ENCODE peak calls at places on chromosomes 6 and 20, in six cellular contexts. K is upper lobe of left lung, D is H1, M is sigmoid colon, A is GM12878, U is HepG2. B is an unnamed sample.

GRCh38 chr6:150016324-150017185 is 8.8 kb downstream of the RAET1L start:
- DNase-seq in K (no peak), D (no peak), M (no peak), A (no peak), U (peak), B (peak)

GRCh38 chr6:53829698-53830221 is 35.0 kb downstream of the LRRC1 start:
- DNase-seq in K (no peak), D (no peak), M (no peak), A (no peak), U (peak), B (peak)

GRCh38 chr6:52530351-52530750 is 46.5 kb downstream of the TRAM2 start:
- DNase-seq in K (no peak), D (no peak), M (no peak), A (no peak), U (no peak), B (no peak)

GRCh38 chr6:43093361-43094289 is 17.5 kb downstream of the PTK7 start:
- DNase-seq in K (no peak), D (no peak), M (peak), A (no peak), U (peak), B (peak)

GRCh38 chr6:22248513-22249308 is 48.1 kb downstream of the PRL start:
- DNase-seq in K (no peak), D (no peak), M (no peak), A (no peak), U (peak), B (no peak)

GRCh38 chr6:138289739-138290138 is 71.4 kb upstream of the PBOV1 start:
- DNase-seq in K (no peak), D (no peak), M (no peak), A (no peak), U (peak), B (no peak)

GRCh38 chr20:1818895-1819294 is 76.3 kb upstream of the SIRPA start:
- DNase-seq in K (no peak), D (no peak), M (no peak), A (no peak), U (no peak), B (no peak)

GRCh38 chr6:81937296-81937937 is 184.9 kb upstream of the TENT5A start:
- DNase-seq in K (no peak), D (no peak), M (no peak), A (no peak), U (peak), B (no peak)

GRCh38 chr20:53050338-53050737 is 78.2 kb downstream of the TSHZ2 start:
- DNase-seq in K (no peak), D (no peak), M (no peak), A (no peak), U (no peak), B (no peak)

GRCh38 chr6:168229368-168229752 is 90.2 kb downstream of the DACT2 start:
- DNase-seq in K (peak), D (no peak), M (no peak), A (no peak), U (no peak), B (no peak)

GRCh38 chr20:18657575-18657974 is 69.7 kb downstream of the DTD1 start:
- DNase-seq in K (no peak), D (no peak), M (no peak), A (no peak), U (no peak), B (no peak)

GRCh38 chr6:170101281-170102035 is 189.4 kb downstream of the DLL1 start:
- DNase-seq in K (peak), D (no peak), M (peak), A (no peak), U (no peak), B (peak)

GRCh38 chr20:62367483-62368302 is 581 bp upstream of the LAMA5 start:
- DNase-seq in K (peak), D (no peak), M (peak), A (no peak), U (peak), B (peak)

GRCh38 chr6:133467982-133468380 is 226.8 kb downstream of the EYA4 start:
- DNase-seq in K (no peak), D (no peak), M (no peak), A (no peak), U (no peak), B (no peak)

GRCh38 chr20:32670773-32671455 is 2.8 kb downstream of the C20orf203 start:
- DNase-seq in K (no peak), D (no peak), M (no peak), A (peak), U (no peak), B (no peak)

GRCh38 chr6:16633961-16634360 is 127.3 kb downstream of the ATXN1 start:
- DNase-seq in K (no peak), D (no peak), M (no peak), A (no peak), U (no peak), B (no peak)

GRCh38 chr6:45984347-45984746 is 31.3 kb downstream of the CLIC5 start:
- DNase-seq in K (no peak), D (no peak), M (no peak), A (no peak), U (no peak), B (no peak)

GRCh38 chr6:3162565-3163247 is 5.4 kb upstream of the TUBB2A start:
- DNase-seq in K (peak), D (no peak), M (peak), A (no peak), U (peak), B (peak)

GRCh38 chr6:158060447-158061360 is 79.0 kb downstream of the SYNJ2 start:
- DNase-seq in K (peak), D (no peak), M (peak), A (no peak), U (no peak), B (peak)
- TF ChIP-seq POLR2AphosphoS5 in K (no peak), D (no peak), M (no peak), A (no peak), U (no peak), B (peak)

DNA sequence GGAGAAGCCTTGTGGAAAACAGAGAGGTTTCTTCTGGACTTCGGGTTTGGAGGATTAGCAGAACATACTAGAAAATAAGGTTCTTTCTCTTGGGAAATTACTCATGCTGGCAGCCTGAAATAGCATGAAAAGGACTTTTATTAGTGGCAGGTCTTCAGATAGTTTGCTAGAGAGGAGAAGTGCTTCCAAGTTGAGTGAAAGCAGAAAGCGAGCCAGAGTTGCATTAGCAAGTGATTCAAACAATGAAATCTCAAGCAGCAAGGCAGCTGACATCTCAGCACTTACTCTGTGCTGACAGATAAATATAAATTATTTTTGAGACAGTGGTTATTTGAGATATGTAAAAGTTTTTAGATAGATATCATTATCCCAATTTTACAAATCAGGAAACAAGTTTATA is 91.9 kb downstream of the PLCB4 start:
- DNase-seq in K (no peak), D (no peak), M (no peak), A (no peak), U (no peak), B (no peak)
- TF ChIP-seq EP300 in K (no peak), D (no peak), M (no peak), A (no peak), U (no peak), B (no peak)

GRCh38 chr6:109290143-109290931 is 91.9 kb downstream of the CD164 start:
- DNase-seq in K (peak), D (no peak), M (no peak), A (no peak), U (no peak), B (no peak)

GRCh38 chr6:109295109-109295765 is 87.0 kb downstream of the CD164 start:
- DNase-seq in K (no peak), D (no peak), M (no peak), A (no peak), U (peak), B (no peak)

GRCh38 chr6:109292983-109293586 is 89.2 kb downstream of the CD164 start:
- DNase-seq in K (no peak), D (no peak), M (no peak), A (no peak), U (no peak), B (no peak)

GRCh38 chr6:109292420-109292819 is 89.8 kb downstream of the CD164 start:
- DNase-seq in K (no peak), D (no peak), M (no peak), A (no peak), U (no peak), B (peak)

DNA sequence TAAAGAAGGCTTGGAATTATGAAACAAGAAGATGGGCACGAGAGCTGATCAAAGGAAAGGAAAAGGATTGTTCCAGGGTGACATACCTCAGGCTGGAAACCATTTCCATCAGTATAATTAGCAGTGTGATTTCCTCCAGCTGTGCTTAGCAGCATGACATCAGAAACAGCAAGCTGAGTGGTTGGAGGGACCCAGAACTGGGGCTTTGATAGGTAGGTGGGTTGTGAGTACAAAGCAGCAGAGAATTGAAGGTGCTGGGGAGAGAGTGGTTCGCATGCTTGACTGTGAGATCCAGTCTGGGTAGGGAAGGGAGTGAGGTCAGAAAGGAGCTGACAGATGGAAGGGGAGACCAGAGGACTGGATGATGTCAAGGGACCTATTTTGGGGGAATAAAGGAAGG is 90.4 kb downstream of the CD164 start:
- DNase-seq in K (no peak), D (no peak), M (no peak), A (no peak), U (no peak), B (no peak)
- H3K4me3 ChIP-seq in K (no peak), D (no peak), M (no peak), A (no peak), U (no peak), B (no peak)

GRCh38 chr6:41970436-41970846 is 28.8 kb upstream of the CCND3 start:
- DNase-seq in K (no peak), D (no peak), M (peak), A (no peak), U (no peak), B (no peak)
- TF ChIP-seq POLR2AphosphoS5 in K (no peak), D (no peak), M (no peak), A (no peak), U (no peak), B (no peak)

GRCh38 chr6:113651120-113651519 is 206.0 kb upstream of the MARCKS start:
- DNase-seq in K (no peak), D (no peak), M (no peak), A (no peak), U (no peak), B (peak)

GRCh38 chr6:113651920-113652319 is 205.2 kb upstream of the MARCKS start:
- DNase-seq in K (no peak), D (no peak), M (no peak), A (no peak), U (no peak), B (no peak)

GRCh38 chr6:113655761-113656160 is 201.4 kb upstream of the MARCKS start:
- DNase-seq in K (no peak), D (no peak), M (no peak), A (no peak), U (no peak), B (no peak)

GRCh38 chr6:113650610-113650979 is 206.6 kb upstream of the MARCKS start:
- DNase-seq in K (no peak), D (no peak), M (no peak), A (no peak), U (no peak), B (no peak)

DNA sequence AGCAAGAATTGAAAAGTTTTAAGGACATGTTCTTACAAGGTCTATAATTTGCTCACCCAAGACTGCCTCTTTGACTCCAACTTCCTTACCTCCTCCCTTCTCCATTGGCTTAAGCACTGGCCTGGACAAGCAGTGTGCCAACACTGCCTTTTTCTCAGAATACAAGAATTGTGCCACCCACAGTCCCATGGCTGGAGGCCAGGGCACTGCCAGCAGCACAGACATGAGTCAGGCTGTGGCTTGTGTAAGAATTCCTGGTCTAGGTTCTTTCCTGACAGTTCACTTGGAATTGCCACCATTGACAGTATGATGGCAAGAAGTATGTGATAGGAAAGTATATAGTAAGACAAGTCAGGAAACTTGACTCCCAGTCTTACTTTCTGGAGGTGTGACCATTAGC is 202.7 kb upstream of the MARCKS start:
- DNase-seq in K (no peak), D (no peak), M (peak), A (no peak), U (no peak), B (peak)
- TF ChIP-seq EP300 in K (peak), D (no peak), M (no peak), A (no peak), U (no peak), B (no peak)

GRCh38 chr6:473356-473755 is 81.8 kb downstream of the IRF4 start:
- DNase-seq in K (no peak), D (no peak), M (no peak), A (no peak), U (no peak), B (no peak)
- H3K4me3 ChIP-seq in K (no peak), D (no peak), M (no peak), A (no peak), U (no peak), B (no peak)

GRCh38 chr20:61320617-61321200 is 68.6 kb downstream of the CDH4 start:
- DNase-seq in K (no peak), D (no peak), M (no peak), A (no peak), U (no peak), B (no peak)
- TF ChIP-seq POLR2AphosphoS5 in K (no peak), D (no peak), M (no peak), A (no peak), U (no peak), B (no peak)

B was measured in transverse colon.